ENCODE peak calls at places on chromosomes 16 and 17, in eight cellular contexts. One of them, this sample, is unnamed.

GRCh38 chr16:58187657-58188430 is 10.1 kb downstream of the CSNK2A2 start:
- DNase-seq in tibial artery: no peak
- DNase-seq in mucosa of descending colon: no peak
- DNase-seq in BJ: no peak
- DNase-seq in CD4-positive, alpha-beta T cell: no peak
- DNase-seq in stomach: no peak
- DNase-seq in fibroblast of lung: no peak
- DNase-seq in upper lobe of right lung: no peak
- DNase-seq in this sample: no peak

GRCh38 chr17:75205793-75206163 is 299 bp downstream of the NUP85 start:
- DNase-seq in tibial artery: no peak
- DNase-seq in mucosa of descending colon: no peak
- DNase-seq in BJ: no peak
- DNase-seq in CD4-positive, alpha-beta T cell: no peak
- DNase-seq in stomach: no peak
- DNase-seq in fibroblast of lung: no peak
- DNase-seq in upper lobe of right lung: no peak
- DNase-seq in this sample: no peak

GRCh38 chr17:79789943-79790804 is 6.7 kb downstream of the CBX8 start:
- DNase-seq in tibial artery: no peak
- DNase-seq in mucosa of descending colon: peak
- DNase-seq in BJ: no peak
- DNase-seq in CD4-positive, alpha-beta T cell: no peak
- DNase-seq in stomach: no peak
- DNase-seq in fibroblast of lung: no peak
- DNase-seq in upper lobe of right lung: peak
- DNase-seq in this sample: no peak

GRCh38 chr17:8442310-8442709 is 6.6 kb downstream of the NDEL1 start:
- DNase-seq in tibial artery: no peak
- DNase-seq in mucosa of descending colon: no peak
- DNase-seq in BJ: no peak
- DNase-seq in CD4-positive, alpha-beta T cell: no peak
- DNase-seq in stomach: no peak
- DNase-seq in fibroblast of lung: no peak
- DNase-seq in upper lobe of right lung: no peak
- DNase-seq in this sample: no peak

GRCh38 chr16:27795992-27796614 is 246.2 kb downstream of the KATNIP start:
- DNase-seq in tibial artery: no peak
- DNase-seq in mucosa of descending colon: peak
- DNase-seq in BJ: no peak
- DNase-seq in CD4-positive, alpha-beta T cell: no peak
- DNase-seq in stomach: peak
- DNase-seq in fibroblast of lung: peak
- DNase-seq in upper lobe of right lung: no peak
- DNase-seq in this sample: peak

GRCh38 chr16:16157166-16157565 is 66.1 kb downstream of the ABCC6 start:
- DNase-seq in tibial artery: no peak
- DNase-seq in mucosa of descending colon: no peak
- DNase-seq in BJ: no peak
- DNase-seq in CD4-positive, alpha-beta T cell: no peak
- DNase-seq in stomach: no peak
- DNase-seq in fibroblast of lung: no peak
- DNase-seq in upper lobe of right lung: no peak
- DNase-seq in this sample: no peak

GRCh38 chr16:15618392-15618791 is 24.6 kb downstream of the MARF1 start:
- DNase-seq in tibial artery: no peak
- DNase-seq in mucosa of descending colon: no peak
- DNase-seq in BJ: no peak
- DNase-seq in CD4-positive, alpha-beta T cell: no peak
- DNase-seq in stomach: no peak
- DNase-seq in fibroblast of lung: peak
- DNase-seq in upper lobe of right lung: no peak
- DNase-seq in this sample: peak

GRCh38 chr17:45640141-45640850 is 143.8 kb upstream of the CRHR1 start:
- DNase-seq in tibial artery: peak
- DNase-seq in mucosa of descending colon: peak
- DNase-seq in BJ: no peak
- DNase-seq in CD4-positive, alpha-beta T cell: peak
- DNase-seq in stomach: peak
- DNase-seq in fibroblast of lung: peak
- DNase-seq in upper lobe of right lung: peak
- DNase-seq in this sample: peak

GRCh38 chr16:81107506-81107905 is 11.3 kb upstream of the GCSH start:
- DNase-seq in tibial artery: no peak
- DNase-seq in mucosa of descending colon: no peak
- DNase-seq in BJ: no peak
- DNase-seq in CD4-positive, alpha-beta T cell: no peak
- DNase-seq in stomach: no peak
- DNase-seq in fibroblast of lung: no peak
- DNase-seq in upper lobe of right lung: no peak
- DNase-seq in this sample: no peak

GRCh38 chr16:194516-194915 is 14.3 kb downstream of the HBQ1 start:
- DNase-seq in tibial artery: no peak
- DNase-seq in mucosa of descending colon: no peak
- DNase-seq in BJ: no peak
- DNase-seq in CD4-positive, alpha-beta T cell: no peak
- DNase-seq in stomach: no peak
- DNase-seq in fibroblast of lung: peak
- DNase-seq in upper lobe of right lung: no peak
- DNase-seq in this sample: no peak

GRCh38 chr16:191783-192294 is 11.6 kb downstream of the HBQ1 start:
- DNase-seq in tibial artery: no peak
- DNase-seq in mucosa of descending colon: no peak
- DNase-seq in BJ: no peak
- DNase-seq in CD4-positive, alpha-beta T cell: no peak
- DNase-seq in stomach: no peak
- DNase-seq in fibroblast of lung: peak
- DNase-seq in upper lobe of right lung: no peak
- DNase-seq in this sample: no peak

GRCh38 chr16:192686-193085 is 12.4 kb downstream of the HBQ1 start:
- DNase-seq in tibial artery: no peak
- DNase-seq in mucosa of descending colon: no peak
- DNase-seq in BJ: no peak
- DNase-seq in CD4-positive, alpha-beta T cell: no peak
- DNase-seq in stomach: no peak
- DNase-seq in fibroblast of lung: no peak
- DNase-seq in upper lobe of right lung: no peak
- DNase-seq in this sample: no peak

GRCh38 chr16:189604-190186 is 9.4 kb downstream of the HBQ1 start:
- DNase-seq in tibial artery: no peak
- DNase-seq in mucosa of descending colon: no peak
- DNase-seq in BJ: no peak
- DNase-seq in CD4-positive, alpha-beta T cell: no peak
- DNase-seq in stomach: no peak
- DNase-seq in fibroblast of lung: no peak
- DNase-seq in upper lobe of right lung: no peak
- DNase-seq in this sample: no peak

GRCh38 chr16:193441-193840 is 13.2 kb downstream of the HBQ1 start:
- DNase-seq in tibial artery: no peak
- DNase-seq in mucosa of descending colon: no peak
- DNase-seq in BJ: no peak
- DNase-seq in CD4-positive, alpha-beta T cell: no peak
- DNase-seq in stomach: no peak
- DNase-seq in fibroblast of lung: no peak
- DNase-seq in upper lobe of right lung: no peak
- DNase-seq in this sample: no peak
- TF ChIP-seq CTCF in tibial artery: no peak
- TF ChIP-seq CTCF in mucosa of descending colon: no peak
- TF ChIP-seq CTCF in BJ: no peak
- TF ChIP-seq CTCF in CD4-positive, alpha-beta T cell: no peak
- TF ChIP-seq CTCF in stomach: no peak
- TF ChIP-seq CTCF in fibroblast of lung: no peak
- TF ChIP-seq CTCF in upper lobe of right lung: no peak
- TF ChIP-seq CTCF in this sample: no peak

GRCh38 chr16:69936252-69936651 is 14.9 kb upstream of the CLEC18A start:
- DNase-seq in tibial artery: no peak
- DNase-seq in mucosa of descending colon: no peak
- DNase-seq in BJ: no peak
- DNase-seq in CD4-positive, alpha-beta T cell: no peak
- DNase-seq in stomach: no peak
- DNase-seq in fibroblast of lung: no peak
- DNase-seq in upper lobe of right lung: no peak
- DNase-seq in this sample: no peak

GRCh38 chr16:69934751-69935150 is 16.4 kb upstream of the CLEC18A start:
- DNase-seq in tibial artery: no peak
- DNase-seq in mucosa of descending colon: no peak
- DNase-seq in BJ: no peak
- DNase-seq in CD4-positive, alpha-beta T cell: no peak
- DNase-seq in stomach: no peak
- DNase-seq in fibroblast of lung: no peak
- DNase-seq in upper lobe of right lung: no peak
- DNase-seq in this sample: no peak

GRCh38 chr16:69935740-69936139 is 15.4 kb upstream of the CLEC18A start:
- DNase-seq in tibial artery: no peak
- DNase-seq in mucosa of descending colon: no peak
- DNase-seq in BJ: no peak
- DNase-seq in CD4-positive, alpha-beta T cell: no peak
- DNase-seq in stomach: no peak
- DNase-seq in fibroblast of lung: no peak
- DNase-seq in upper lobe of right lung: no peak
- DNase-seq in this sample: no peak

GRCh38 chr16:69934044-69934443 is 17.1 kb upstream of the CLEC18A start:
- DNase-seq in tibial artery: no peak
- DNase-seq in mucosa of descending colon: no peak
- DNase-seq in BJ: no peak
- DNase-seq in CD4-positive, alpha-beta T cell: no peak
- DNase-seq in stomach: no peak
- DNase-seq in fibroblast of lung: no peak
- DNase-seq in upper lobe of right lung: no peak
- DNase-seq in this sample: no peak

DNA sequence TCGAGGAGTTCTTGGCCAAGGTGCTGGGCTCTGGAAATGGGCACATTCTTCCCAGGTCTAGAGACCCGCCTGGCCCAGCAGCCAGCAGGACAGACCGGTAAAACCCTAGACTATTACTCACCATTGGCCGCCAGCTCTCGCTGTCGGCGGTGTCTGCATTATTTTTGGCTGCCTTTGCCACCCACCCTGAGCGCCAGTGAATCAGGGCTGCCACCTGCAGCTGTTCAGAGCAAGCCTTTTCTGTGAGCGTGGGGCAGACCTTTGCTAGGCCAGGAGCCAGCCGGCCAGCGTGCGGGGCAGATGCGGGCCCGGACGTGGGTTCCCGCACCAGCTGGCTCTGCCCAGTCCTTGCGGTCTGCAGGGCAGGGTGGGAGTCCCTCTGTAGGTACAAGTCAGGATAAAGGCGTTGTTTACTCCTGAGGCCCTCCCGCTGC is 15.8 kb upstream of the CLEC18A start:
- DNase-seq in tibial artery: no peak
- DNase-seq in mucosa of descending colon: no peak
- DNase-seq in BJ: no peak
- DNase-seq in CD4-positive, alpha-beta T cell: no peak
- DNase-seq in stomach: no peak
- DNase-seq in fibroblast of lung: peak
- DNase-seq in upper lobe of right lung: no peak
- DNase-seq in this sample: no peak
- TF ChIP-seq CTCF in tibial artery: peak
- TF ChIP-seq CTCF in mucosa of descending colon: no peak
- TF ChIP-seq CTCF in BJ: no peak
- TF ChIP-seq CTCF in CD4-positive, alpha-beta T cell: no peak
- TF ChIP-seq CTCF in stomach: no peak
- TF ChIP-seq CTCF in fibroblast of lung: no peak
- TF ChIP-seq CTCF in upper lobe of right lung: no peak
- TF ChIP-seq CTCF in this sample: no peak

GRCh38 chr16:46482895-46483294 is 138.3 kb downstream of the SHCBP1 start:
- DNase-seq in tibial artery: no peak
- DNase-seq in mucosa of descending colon: no peak
- DNase-seq in BJ: no peak
- DNase-seq in CD4-positive, alpha-beta T cell: no peak
- DNase-seq in stomach: no peak
- DNase-seq in fibroblast of lung: no peak
- DNase-seq in upper lobe of right lung: no peak
- DNase-seq in this sample: no peak
- TF ChIP-seq CTCF in tibial artery: no peak
- TF ChIP-seq CTCF in mucosa of descending colon: no peak
- TF ChIP-seq CTCF in BJ: no peak
- TF ChIP-seq CTCF in CD4-positive, alpha-beta T cell: no peak
- TF ChIP-seq CTCF in stomach: no peak
- TF ChIP-seq CTCF in fibroblast of lung: no peak
- TF ChIP-seq CTCF in upper lobe of right lung: no peak
- TF ChIP-seq CTCF in this sample: no peak

GRCh38 chr16:56336711-56337110 is 88.6 kb downstream of the AMFR start:
- DNase-seq in tibial artery: no peak
- DNase-seq in mucosa of descending colon: no peak
- DNase-seq in BJ: no peak
- DNase-seq in CD4-positive, alpha-beta T cell: no peak
- DNase-seq in stomach: no peak
- DNase-seq in fibroblast of lung: no peak
- DNase-seq in upper lobe of right lung: no peak
- DNase-seq in this sample: no peak

GRCh38 chr16:56337858-56338325 is 87.5 kb downstream of the AMFR start:
- DNase-seq in tibial artery: no peak
- DNase-seq in mucosa of descending colon: no peak
- DNase-seq in BJ: no peak
- DNase-seq in CD4-positive, alpha-beta T cell: no peak
- DNase-seq in stomach: no peak
- DNase-seq in fibroblast of lung: no peak
- DNase-seq in upper lobe of right lung: no peak
- DNase-seq in this sample: no peak

GRCh38 chr16:56334761-56335160 is 90.6 kb downstream of the AMFR start:
- DNase-seq in tibial artery: no peak
- DNase-seq in mucosa of descending colon: no peak
- DNase-seq in BJ: no peak
- DNase-seq in CD4-positive, alpha-beta T cell: no peak
- DNase-seq in stomach: no peak
- DNase-seq in fibroblast of lung: no peak
- DNase-seq in upper lobe of right lung: no peak
- DNase-seq in this sample: no peak

GRCh38 chr16:56337131-56337857 is 88.1 kb downstream of the AMFR start:
- DNase-seq in tibial artery: no peak
- DNase-seq in mucosa of descending colon: no peak
- DNase-seq in BJ: no peak
- DNase-seq in CD4-positive, alpha-beta T cell: no peak
- DNase-seq in stomach: no peak
- DNase-seq in fibroblast of lung: no peak
- DNase-seq in upper lobe of right lung: no peak
- DNase-seq in this sample: no peak

GRCh38 chr16:56336071-56336688 is 89.2 kb downstream of the AMFR start:
- DNase-seq in tibial artery: no peak
- DNase-seq in mucosa of descending colon: no peak
- DNase-seq in BJ: no peak
- DNase-seq in CD4-positive, alpha-beta T cell: no peak
- DNase-seq in stomach: no peak
- DNase-seq in fibroblast of lung: no peak
- DNase-seq in upper lobe of right lung: no peak
- DNase-seq in this sample: no peak
- TF ChIP-seq CTCF in tibial artery: no peak
- TF ChIP-seq CTCF in mucosa of descending colon: no peak
- TF ChIP-seq CTCF in BJ: no peak
- TF ChIP-seq CTCF in CD4-positive, alpha-beta T cell: no peak
- TF ChIP-seq CTCF in stomach: no peak
- TF ChIP-seq CTCF in fibroblast of lung: no peak
- TF ChIP-seq CTCF in upper lobe of right lung: no peak
- TF ChIP-seq CTCF in this sample: no peak

This sample was measured in HFFc6.